ENCODE peak calls at places on chromosomes 4 and X, in ten cellular contexts. U is tibial artery; L is cardiac muscle cell; I is left ventricle myocardium inferior; X is CD8-positive, alpha-beta T cell; Z is ascending aorta; S is sigmoid colon; M is CD4-positive, alpha-beta memory T cell; N is CD8-positive, alpha-beta memory T cell; G is BJ. J is an unnamed sample.
A peak's percentile ranks its signal among the peaks of the same experiment; 100 is the strongest.

GRCh38 chr4:87108142-87108546 is 112.3 kb downstream of the KLHL8 start:
- DNase-seq in U (peak; percentile 36), I (no peak), Z (peak; percentile 84), S (peak; percentile 71), N (no peak), X (no peak), L (no peak), M (no peak), G (peak; percentile 66), J (peak; percentile 29)

GRCh38 chr4:166228112-166228511 is 355.1 kb downstream of the TLL1 start:
- DNase-seq in S (no peak), X (no peak), L (no peak), U (no peak), I (no peak), G (no peak), M (no peak), Z (no peak), N (no peak), J (no peak)

GRCh38 chrX:73916489-73916888 is 353.5 kb downstream of the CHIC1 start:
- DNase-seq in X (no peak), S (no peak), I (no peak), L (no peak), M (no peak), U (no peak), Z (no peak), N (no peak), G (no peak), J (no peak)

GRCh38 chrX:107629533-107629909 is 1.2 kb downstream of the PRPS1 start:
- DNase-seq in S (no peak), G (no peak), Z (no peak), I (no peak), N (no peak), X (no peak), L (peak; percentile 42), M (peak; percentile 8), U (no peak), J (peak; percentile 12)

GRCh38 chrX:14616301-14616700 is 87.0 kb downstream of the GLRA2 start:
- DNase-seq in L (no peak), S (no peak), M (no peak), G (no peak), Z (no peak), X (no peak), U (no peak), N (no peak), I (no peak), J (no peak)

GRCh38 chr4:97404876-97405523 is 738.3 kb downstream of the STPG2 start:
- DNase-seq in U (no peak), Z (no peak), I (no peak), M (no peak), L (no peak), X (no peak), N (no peak), S (no peak), G (no peak), J (no peak)

GRCh38 chrX:13383907-13384306 is 64.1 kb upstream of the ATXN3L start:
- DNase-seq in X (no peak), I (no peak), M (no peak), Z (no peak), L (no peak), S (no peak), G (no peak), U (no peak), N (no peak), J (no peak)

GRCh38 chrX:71198066-71198465 is 25.0 kb upstream of the GJB1 start:
- DNase-seq in Z (no peak), I (no peak), U (no peak), L (no peak), M (peak; percentile 15), S (no peak), N (peak; percentile 32), X (no peak), G (no peak), J (no peak)

GRCh38 chrX:20372533-20372932 is 105.8 kb upstream of the RPS6KA3 start:
- DNase-seq in S (no peak), Z (no peak), U (no peak), L (no peak), X (no peak), G (no peak), M (no peak), I (no peak), N (no peak), J (no peak)

GRCh38 chr4:70902577-70903281 is 560 bp downstream of the MOB1B start:
- DNase-seq in M (no peak), I (no peak), L (no peak), N (no peak), Z (peak; percentile 66), X (no peak), G (no peak), S (no peak), U (no peak), J (no peak)

GRCh38 chr4:104418313-104418712 is 76.4 kb downstream of the CXXC4 start:
- DNase-seq in M (no peak), Z (no peak), X (no peak), S (no peak), U (no peak), I (no peak), G (no peak), L (no peak), N (no peak), J (no peak)

DNA sequence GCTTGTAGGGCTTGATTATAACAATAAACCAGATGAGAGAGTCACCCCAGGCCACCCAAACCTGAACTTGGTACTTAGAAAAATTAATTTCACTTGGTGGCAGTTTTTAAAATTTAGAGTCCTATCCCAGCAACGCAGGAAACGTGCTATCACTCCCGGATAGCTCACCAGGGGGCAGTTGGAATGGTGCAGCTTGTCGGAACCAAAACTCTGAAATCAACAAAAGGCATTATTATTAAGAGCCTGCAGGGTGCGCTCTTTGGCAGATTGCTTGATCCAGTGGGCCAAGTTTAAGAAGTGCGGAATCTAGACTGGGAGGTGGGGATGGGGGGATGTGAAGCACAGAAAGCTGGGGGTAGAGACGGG is 2.4 kb downstream of the FRAS1 start:
- DNase-seq in L (peak; percentile 90), N (no peak), M (no peak), I (peak; percentile 24), G (peak; percentile 37), S (peak; percentile 70), X (no peak), Z (no peak), U (peak; percentile 32), J (peak; percentile 66)
- H3K27me3 ChIP-seq in L (no peaks in the 10 kb centered on the region), N (peaks cover 34% of the 10 kb centered on the region), M (peaks cover 46% of the 10 kb centered on the region), I (no peaks in the 10 kb centered on the region), G (no peaks in the 10 kb centered on the region), S (no peaks in the 10 kb centered on the region), X (peaks cover 23% of the 10 kb centered on the region), Z (no peaks in the 10 kb centered on the region), U (no peaks in the 10 kb centered on the region), J (no peaks in the 10 kb centered on the region)

GRCh38 chr4:110640608-110641007 is 17.7 kb upstream of the PITX2 start:
- DNase-seq in M (no peak), G (no peak), I (no peak), U (no peak), N (no peak), L (no peak), Z (no peak), S (no peak), X (no peak), J (no peak)

GRCh38 chr4:110637408-110638131 is 14.7 kb upstream of the PITX2 start:
- DNase-seq in N (no peak), S (no peak), M (no peak), X (no peak), L (no peak), G (no peak), I (no peak), U (no peak), Z (no peak), J (no peak)

GRCh38 chr4:110638347-110638746 is 15.5 kb upstream of the PITX2 start:
- DNase-seq in Z (no peak), M (no peak), G (no peak), I (no peak), N (no peak), L (no peak), X (no peak), U (no peak), S (no peak), J (no peak)

GRCh38 chr4:110641218-110641617 is 18.3 kb upstream of the PITX2 start:
- DNase-seq in U (no peak), M (no peak), N (no peak), X (no peak), G (no peak), S (no peak), I (no peak), L (no peak), Z (no peak), J (no peak)

GRCh38 chr4:110639207-110640092 is 16.6 kb upstream of the PITX2 start:
- DNase-seq in X (no peak), S (no peak), M (no peak), G (no peak), Z (no peak), N (no peak), L (no peak), U (no peak), I (no peak), J (no peak)
- H3K27me3 ChIP-seq in X (peaks cover 8% of the 10 kb centered on the region), S (peaks cover 85% of the 10 kb centered on the region), M (peaks cover 53% of the 10 kb centered on the region), G (peaks cover 46% of the 10 kb centered on the region), Z (peaks cover 2% of the 10 kb centered on the region), N (peaks cover 41% of the 10 kb centered on the region), L (peaks cover 100% of the 10 kb centered on the region), U (no peaks in the 10 kb centered on the region), I (peaks cover 100% of the 10 kb centered on the region), J (peaks cover 48% of the 10 kb centered on the region)

GRCh38 chrX:48487362-48487785 is 11.4 kb downstream of the FTSJ1 start:
- DNase-seq in L (no peak), S (no peak), U (no peak), M (no peak), G (peak; percentile 86), Z (no peak), X (no peak), N (no peak), I (no peak), J (no peak)
- H3K27me3 ChIP-seq in L (no peaks in the 10 kb centered on the region), S (no peaks in the 10 kb centered on the region), U (no peaks in the 10 kb centered on the region), M (no peaks in the 10 kb centered on the region), G (no peaks in the 10 kb centered on the region), Z (no peaks in the 10 kb centered on the region), X (no peaks in the 10 kb centered on the region), N (no peaks in the 10 kb centered on the region), I (no peaks in the 10 kb centered on the region), J (no peaks in the 10 kb centered on the region)

GRCh38 chrX:629230-630006 is 1.2 kb upstream of the SHOX start:
- DNase-seq in Z (peak; percentile 11), M (no peak), U (no peak), L (no peak), N (no peak), I (no peak), G (no peak), S (no peak), X (peak; percentile 35), J (no peak)

GRCh38 chrX:630922-631496 is 418 bp downstream of the SHOX start:
- DNase-seq in Z (peak; percentile 31), G (no peak), U (no peak), L (no peak), N (no peak), M (no peak), S (peak; percentile 41), X (peak; percentile 27), I (no peak), J (no peak)

GRCh38 chrX:632391-633042 is 1.9 kb downstream of the SHOX start:
- DNase-seq in N (no peak), G (no peak), S (no peak), M (no peak), U (no peak), L (no peak), I (no peak), Z (no peak), X (peak; percentile 17), J (no peak)

GRCh38 chrX:627995-628394 is 2.6 kb upstream of the SHOX start:
- DNase-seq in U (no peak), S (no peak), X (no peak), G (no peak), L (no peak), I (no peak), Z (no peak), M (no peak), N (no peak), J (no peak)

GRCh38 chrX:630007-630921 is at the start of gene SHOX:
- DNase-seq in X (peak; percentile 31), G (peak; percentile 81), S (peak; percentile 43), I (no peak), U (no peak), M (no peak), Z (peak; percentile 39), N (no peak), L (no peak), J (no peak)
- H3K27me3 ChIP-seq in X (peaks cover 11% of the 10 kb centered on the region), G (no peaks in the 10 kb centered on the region), S (peaks cover 61% of the 10 kb centered on the region), I (peaks cover 89% of the 10 kb centered on the region), U (no peaks in the 10 kb centered on the region), M (no peaks in the 10 kb centered on the region), Z (peaks cover 6% of the 10 kb centered on the region), N (peaks cover 3% of the 10 kb centered on the region), L (peaks cover 90% of the 10 kb centered on the region), J (no peaks in the 10 kb centered on the region)